ENCODE peak calls at places on chromosomes 3 and 15, in eight cellular contexts. R is colonic mucosa; O is pancreas; J is CD8-positive, alpha-beta T cell; Z is PC-3; V is Peyer's patch; T is RWPE2; A is ovary. L is an unnamed sample.

GRCh38 chr3:194475978-194476377 is 10.8 kb downstream of the ATP13A3 start:
- DNase-seq in V (no peak), R (no peak), O (no peak), T (no peak), A (no peak), J (no peak), Z (no peak), L (peak; percentile 17)

GRCh38 chr15:54026258-54026657 is 48.0 kb downstream of the UNC13C start:
- DNase-seq in T (no peak), J (no peak), Z (no peak), R (no peak), O (no peak), V (no peak), A (no peak), L (no peak)

GRCh38 chr3:113533534-113533892 is 1.2 kb downstream of the SIDT1 start:
- DNase-seq in R (no peak), T (no peak), V (peak; percentile 67), A (no peak), Z (peak; percentile 23), O (no peak), J (peak; percentile 52), L (no peak)

GRCh38 chr3:197363553-197364409 is 65.4 kb upstream of the DLG1 start:
- DNase-seq in T (no peak), V (peak; percentile 6), O (no peak), J (no peak), A (no peak), Z (no peak), R (no peak), L (no peak)

GRCh38 chr3:160883373-160883772 is 127.3 kb downstream of the PPM1L start:
- DNase-seq in Z (no peak), O (no peak), V (no peak), J (no peak), A (no peak), R (no peak), T (no peak), L (no peak)

GRCh38 chr15:97030251-97030650 is 699.8 kb downstream of the NR2F2 start:
- DNase-seq in A (no peak), Z (peak; percentile 20), R (no peak), J (no peak), O (no peak), V (no peak), T (no peak), L (no peak)

GRCh38 chr3:132421832-132422231 is 4.5 kb downstream of the DNAJC13 start:
- DNase-seq in A (no peak), O (no peak), Z (peak; percentile 12), V (no peak), J (no peak), R (no peak), T (no peak), L (peak; percentile 53)

GRCh38 chr15:70687432-70687831 is 75.9 kb downstream of the UACA start:
- DNase-seq in V (no peak), T (no peak), A (no peak), Z (no peak), J (no peak), O (no peak), R (no peak), L (no peak)

GRCh38 chr15:81914734-81915234 is 131.0 kb downstream of the MEX3B start:
- DNase-seq in A (no peak), R (no peak), O (peak; percentile 42), V (no peak), Z (no peak), J (no peak), T (no peak), L (no peak)

GRCh38 chr3:165233521-165234195 is 37.5 kb upstream of the SLITRK3 start:
- DNase-seq in R (no peak), O (no peak), T (no peak), A (no peak), Z (peak; percentile 7), V (no peak), J (no peak), L (no peak)

GRCh38 chr15:36731025-36731424 is 151.6 kb downstream of the CDIN1 start:
- DNase-seq in J (no peak), V (no peak), O (no peak), Z (no peak), A (no peak), T (no peak), R (no peak), L (no peak)

GRCh38 chr3:94303897-94304296 is 241.0 kb downstream of the NSUN3 start:
- DNase-seq in J (no peak), R (no peak), T (no peak), V (no peak), O (no peak), A (no peak), Z (peak; percentile 38), L (no peak)

GRCh38 chr15:100908466-100908865 is 10.7 kb upstream of the LRRK1 start:
- DNase-seq in Z (no peak), V (peak; percentile 31), A (no peak), J (no peak), T (no peak), O (no peak), R (no peak), L (no peak)

GRCh38 chr3:175150812-175151411 is 291.8 kb downstream of the NAALADL2 start:
- DNase-seq in V (no peak), T (peak; percentile 65), R (peak; percentile 35), J (no peak), O (no peak), A (no peak), Z (peak; percentile 96), L (no peak)

GRCh38 chr15:30649952-30650929 is 24.3 kb downstream of the ARHGAP11B start:
- DNase-seq in O (no peak), Z (no peak), R (no peak), J (no peak), A (no peak), T (no peak), V (no peak), L (peak; percentile 28)

GRCh38 chr15:70087708-70088352 is 9.9 kb downstream of the TLE3 start:
- DNase-seq in J (no peak), O (no peak), R (no peak), A (no peak), Z (no peak), T (no peak), V (no peak), L (no peak)

GRCh38 chr3:45907769-45908705 is 21.7 kb downstream of the CCR9 start:
- DNase-seq in O (no peak), A (no peak), R (no peak), Z (no peak), T (no peak), V (no peak), J (peak; percentile 27), L (peak; percentile 78)

DNA sequence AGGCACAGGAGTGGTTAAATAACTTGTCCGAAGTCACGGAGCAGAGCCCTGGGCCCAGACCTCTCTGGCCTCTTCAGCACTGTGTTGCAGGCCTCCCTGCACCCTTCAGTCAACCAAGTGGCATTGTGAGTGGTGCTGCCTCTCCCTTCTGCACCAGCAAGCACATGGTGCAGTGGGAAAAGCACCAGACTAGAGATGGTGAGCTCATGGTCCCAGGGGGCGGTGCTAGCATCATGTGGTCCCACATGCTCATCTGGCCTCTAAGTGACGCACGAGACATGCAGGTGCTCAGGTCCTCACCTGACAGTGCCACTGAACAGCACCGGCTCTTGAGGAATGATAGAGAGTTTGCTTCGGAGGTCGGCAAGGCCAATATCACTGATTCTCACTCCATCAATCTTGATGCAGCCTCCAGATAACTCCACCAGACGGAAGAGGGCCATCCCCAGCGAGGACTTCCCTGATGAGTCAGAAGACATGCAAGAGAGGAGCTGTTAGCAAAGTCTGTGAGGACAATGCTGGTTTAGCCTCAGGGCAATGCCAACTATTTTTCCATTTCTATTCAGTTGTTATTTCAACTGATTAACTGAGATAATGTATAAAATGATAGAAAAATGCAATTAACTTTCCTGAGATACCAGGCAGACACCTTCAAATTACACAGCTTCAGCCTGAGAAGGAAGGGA is 53.1 kb upstream of the PARL start:
- DNase-seq in O (no peak), A (no peak), J (no peak), T (no peak), R (no peak), Z (peak; percentile 21), V (no peak), L (no peak)
- H3K4me3 ChIP-seq in O (no peak overlapping the region), A (no peak overlapping the region), J (no peak overlapping the region), T (no peak overlapping the region), R (no peak overlapping the region), Z (no peak overlapping the region), V (no peak overlapping the region), L (no peak overlapping the region)

DNA sequence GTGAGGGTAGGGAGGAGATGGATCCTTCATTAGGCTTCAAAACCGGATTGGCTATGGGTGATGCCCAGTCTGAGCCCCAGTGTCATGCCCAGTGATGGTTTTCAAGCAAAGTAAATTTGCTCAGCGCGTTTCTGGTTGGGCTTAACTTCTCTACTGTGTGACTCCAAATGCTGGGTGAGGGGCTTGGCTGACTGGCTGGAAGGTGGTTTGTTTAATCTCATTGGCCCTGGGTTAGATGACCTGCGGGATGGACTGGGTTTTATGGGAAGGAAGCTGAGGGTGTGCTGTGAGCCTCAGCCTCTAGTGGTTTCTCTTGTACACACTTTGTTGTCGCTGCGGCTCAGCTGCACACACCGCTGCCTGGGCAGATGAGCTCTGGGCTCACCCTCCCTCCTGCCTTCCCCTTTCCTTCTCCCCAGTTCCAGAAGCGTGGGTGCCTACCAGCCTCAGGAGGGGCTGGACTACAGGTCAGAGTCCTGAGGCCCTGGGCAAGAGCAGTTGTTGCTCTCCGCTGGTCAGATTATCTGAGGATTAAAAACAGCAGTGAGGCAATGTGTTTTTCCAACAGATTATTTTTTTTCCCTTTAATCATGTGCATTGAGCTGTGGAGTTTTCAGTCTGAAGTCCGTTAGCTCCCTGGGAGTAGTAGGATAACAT is 18.6 kb downstream of the PDIA5 start:
- DNase-seq in J (no peak), V (no peak), R (no peak), O (no peak), A (no peak), Z (no peak), T (no peak), L (no peak)
- TF ChIP-seq CTCF in J (no peak), V (no peak), R (no peak), O (no peak), A (no peak), Z (no peak), T (no peak), L (no peak)

GRCh38 chr3:156725706-156726105 is 51.3 kb downstream of the TIPARP start:
- DNase-seq in A (no peak), V (no peak), R (peak; percentile 71), T (no peak), J (no peak), Z (peak; percentile 13), O (no peak), L (no peak)
- H3K4me3 ChIP-seq in A (no peak overlapping the region), V (no peak overlapping the region), R (no peak overlapping the region), T (no peak overlapping the region), J (no peak overlapping the region), Z (no peak overlapping the region), O (no peak overlapping the region), L (no peak overlapping the region)

GRCh38 chr3:163476179-163476578 is 1602.1 kb downstream of the SI start:
- DNase-seq in T (no peak), A (no peak), J (no peak), V (no peak), Z (peak; percentile 75), R (no peak), O (no peak), L (no peak)
- TF ChIP-seq CTCF in T (peak; percentile 53), A (no peak), J (no peak), V (no peak), Z (peak; percentile 78), R (no peak), O (no peak), L (no peak)

GRCh38 chr15:72184165-72184811 is 13.3 kb downstream of the GRAMD2A start:
- DNase-seq in T (peak; percentile 75), O (no peak), J (no peak), A (no peak), V (no peak), Z (peak; percentile 53), R (no peak), L (no peak)
- H3K4me3 ChIP-seq in T (no peak overlapping the region), O (no peak overlapping the region), J (no peak overlapping the region), A (no peak overlapping the region), V (peak overlapping the region; percentile 41), Z (peak overlapping the region; percentile 68), R (peak overlapping the region; percentile 30), L (peak overlapping the region; percentile 23)

L was measured in foreskin fibroblast.